ENCODE peak calls at places on chromosome 15, in six cellular contexts. Y is pancreas, P is psoas muscle, X is fibroblast of lung, E is suprapubic skin, K is PC-9. N is an unnamed sample.

GRCh38 chr15:51016615-51017014 is 78.1 kb downstream of the TNFAIP8L3 start:
- DNase-seq in Y (no peak), P (no peak), X (no peak), E (no peak), K (no peak), N (no peak)

GRCh38 chr15:95840004-95840403 is 490.5 kb upstream of the NR2F2 start:
- DNase-seq in Y (no peak), P (peak; percentile 43), X (peak; percentile 87), E (no peak), K (no peak), N (peak; percentile 16)

GRCh38 chr15:53586815-53587214 is 172.6 kb downstream of the WDR72 start:
- DNase-seq in Y (peak; percentile 73), P (no peak), X (no peak), E (no peak), K (peak; percentile 9), N (no peak)

GRCh38 chr15:98505611-98506031 is 142.7 kb upstream of the IGF1R start:
- DNase-seq in Y (no peak), P (peak; percentile 81), X (no peak), E (peak; percentile 82), K (no peak), N (peak; percentile 87)

GRCh38 chr15:88834211-88834812 is 31.1 kb downstream of the ACAN start:
- DNase-seq in Y (peak; percentile 37), P (peak; percentile 29), X (peak; percentile 13), E (no peak), K (no peak), N (peak; percentile 15)

GRCh38 chr15:99385865-99386264 is 134.6 kb downstream of the LRRC28 start:
- DNase-seq in Y (no peak), P (peak; percentile 58), X (peak; percentile 68), E (no peak), K (peak; percentile 35), N (no peak)

GRCh38 chr15:101237161-101237775 is 14.6 kb downstream of the CHSY1 start:
- DNase-seq in Y (no peak), P (no peak), X (no peak), E (no peak), K (no peak), N (peak; percentile 60)

GRCh38 chr15:86164222-86164898 is 84.7 kb downstream of the AGBL1 start:
- DNase-seq in Y (no peak), P (peak; percentile 66), X (peak; percentile 72), E (no peak), K (no peak), N (no peak)

GRCh38 chr15:61598655-61599054 is 369.6 kb upstream of the RORA start:
- DNase-seq in Y (no peak), P (no peak), X (no peak), E (no peak), K (no peak), N (no peak)

GRCh38 chr15:31502541-31503229 is 176.1 kb downstream of the KLF13 start:
- DNase-seq in Y (no peak), P (no peak), X (no peak), E (no peak), K (no peak), N (no peak)

GRCh38 chr15:62798536-62798935 is 244.0 kb upstream of the TPM1 start:
- DNase-seq in Y (no peak), P (no peak), X (no peak), E (no peak), K (no peak), N (no peak)

GRCh38 chr15:60917469-60918130 is 311.5 kb downstream of the RORA start:
- DNase-seq in Y (peak; percentile 65), P (peak; percentile 63), X (no peak), E (peak; percentile 71), K (no peak), N (no peak)

GRCh38 chr15:85402195-85402921 is 22.0 kb downstream of the AKAP13 start:
- DNase-seq in Y (no peak), P (no peak), X (peak; percentile 91), E (no peak), K (no peak), N (no peak)

GRCh38 chr15:52615302-52615701 is 46.5 kb upstream of the ARPP19 start:
- DNase-seq in Y (no peak), P (no peak), X (peak; percentile 5), E (no peak), K (no peak), N (no peak)

DNA sequence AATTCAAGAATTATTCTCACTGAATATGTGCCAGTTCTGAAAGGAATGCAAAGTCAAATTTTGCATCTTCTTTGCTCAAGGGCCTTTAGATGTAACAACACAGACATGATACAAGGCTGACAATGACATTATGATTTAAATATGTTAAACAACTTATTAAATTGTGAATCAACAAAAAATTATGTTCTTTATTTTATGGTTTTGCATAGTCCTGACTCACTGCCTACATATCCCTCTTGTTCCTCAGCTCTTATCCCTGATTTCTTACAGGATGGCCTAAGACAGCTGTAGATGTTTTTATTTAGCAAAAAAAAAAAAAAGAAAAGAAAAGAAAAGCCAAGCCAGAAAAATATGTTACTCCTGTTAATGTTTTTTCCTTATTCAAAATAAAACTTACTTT is 170.8 kb upstream of the NR2E3 start:
- DNase-seq in Y (no peak), P (no peak), X (no peak), E (no peak), K (no peak), N (no peak)
- H3K4me1 ChIP-seq in Y (no peaks in the 10 kb centered on the region), P (no peaks in the 10 kb centered on the region), X (no peaks in the 10 kb centered on the region), E (peaks cover 4% of the 10 kb centered on the region), K (no peaks in the 10 kb centered on the region), N (no peaks in the 10 kb centered on the region)

GRCh38 chr15:35437157-35437556 is 108.8 kb downstream of the DPH6 start:
- DNase-seq in Y (no peak), P (no peak), X (peak; percentile 27), E (no peak), K (no peak), N (no peak)
- TF ChIP-seq CTCF in Y (no peak), P (no peak), X (no peak), E (no peak), K (no peak), N (no peak)

GRCh38 chr15:70702584-70702983 is 60.8 kb downstream of the UACA start:
- DNase-seq in Y (no peak), P (no peak), X (no peak), E (no peak), K (no peak), N (no peak)
- H3K4me1 ChIP-seq in Y (peaks cover 26% of the 10 kb centered on the region), P (peaks cover 72% of the 10 kb centered on the region), X (peaks cover 21% of the 10 kb centered on the region), E (peaks cover 42% of the 10 kb centered on the region), K (peaks cover 13% of the 10 kb centered on the region), N (peaks cover 3% of the 10 kb centered on the region)

GRCh38 chr15:30030350-30030749 is 52.4 kb upstream of the GOLGA8J start:
- DNase-seq in Y (no peak), P (no peak), X (no peak), E (no peak), K (no peak), N (no peak)
- TF ChIP-seq CTCF in Y (no peak), P (no peak), X (no peak), E (no peak), K (peak; percentile 43), N (no peak)

DNA sequence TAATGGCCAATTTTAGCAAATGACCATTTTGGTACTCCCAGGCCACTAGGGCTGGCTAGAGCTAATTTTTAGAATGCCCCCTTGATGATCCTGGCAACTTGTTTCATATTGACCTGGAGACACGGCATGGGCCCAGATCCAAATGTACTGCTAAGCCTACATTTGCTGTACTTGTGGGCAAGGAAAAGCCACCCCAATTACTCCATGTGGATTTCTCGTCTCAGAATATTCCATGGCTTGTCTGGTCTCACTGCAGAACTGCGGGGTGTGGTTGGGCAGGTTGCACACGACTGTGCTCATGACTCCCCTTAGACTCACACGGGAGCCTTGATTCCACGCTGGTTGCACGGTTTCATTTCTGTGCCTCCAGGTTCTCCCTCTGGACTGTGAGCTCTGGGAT is 140.9 kb downstream of the RPLP1 start:
- DNase-seq in Y (no peak), P (no peak), X (no peak), E (peak; percentile 17), K (no peak), N (no peak)
- H3K4me1 ChIP-seq in Y (peaks cover 40% of the 10 kb centered on the region), P (peaks cover 33% of the 10 kb centered on the region), X (peaks cover 2% of the 10 kb centered on the region), E (peaks cover 25% of the 10 kb centered on the region), K (peaks cover 49% of the 10 kb centered on the region), N (peaks cover 38% of the 10 kb centered on the region)

GRCh38 chr15:68990755-68991500 is 23.6 kb upstream of the NOX5 start:
- DNase-seq in Y (no peak), P (no peak), X (no peak), E (no peak), K (no peak), N (no peak)
- TF ChIP-seq CTCF in Y (no peak), P (no peak), X (no peak), E (no peak), K (no peak), N (no peak)

GRCh38 chr15:66880380-66881155 is 178.5 kb downstream of the SMAD6 start:
- DNase-seq in Y (no peak), P (no peak), X (no peak), E (no peak), K (no peak), N (no peak)
- H3K4me1 ChIP-seq in Y (peaks cover 3% of the 10 kb centered on the region), P (peaks cover 40% of the 10 kb centered on the region), X (peaks cover 20% of the 10 kb centered on the region), E (peaks cover 47% of the 10 kb centered on the region), K (peaks cover 29% of the 10 kb centered on the region), N (peaks cover 34% of the 10 kb centered on the region)

GRCh38 chr15:48643236-48643635 is 2.3 kb downstream of the FBN1 start:
- DNase-seq in Y (no peak), P (no peak), X (no peak), E (no peak), K (no peak), N (no peak)

GRCh38 chr15:48643776-48644497 is 1.6 kb downstream of the FBN1 start:
- DNase-seq in Y (no peak), P (no peak), X (peak; percentile 26), E (no peak), K (no peak), N (no peak)

GRCh38 chr15:48638966-48639365 is 6.5 kb downstream of the FBN1 start:
- DNase-seq in Y (no peak), P (no peak), X (peak; percentile 48), E (no peak), K (no peak), N (no peak)

GRCh38 chr15:48642795-48643194 is 2.7 kb downstream of the FBN1 start:
- DNase-seq in Y (no peak), P (no peak), X (no peak), E (no peak), K (no peak), N (no peak)

GRCh38 chr15:48641416-48641815 is 4.1 kb downstream of the FBN1 start:
- DNase-seq in Y (no peak), P (no peak), X (no peak), E (no peak), K (no peak), N (no peak)
- TF ChIP-seq CTCF in Y (no peak), P (no peak), X (peak; percentile 53), E (no peak), K (no peak), N (peak; percentile 26)

GRCh38 chr15:67937153-67937761 is 97.4 kb upstream of the RNU6-1 start:
- DNase-seq in Y (no peak), P (no peak), X (no peak), E (no peak), K (peak; percentile 38), N (no peak)

GRCh38 chr15:67931861-67932260 is 92.0 kb upstream of the RNU6-1 start:
- DNase-seq in Y (no peak), P (no peak), X (peak; percentile 44), E (no peak), K (no peak), N (no peak)

GRCh38 chr15:67930720-67931119 is 90.9 kb upstream of the RNU6-1 start:
- DNase-seq in Y (no peak), P (no peak), X (no peak), E (no peak), K (no peak), N (no peak)

GRCh38 chr15:67940324-67940719 is 100.5 kb upstream of the RNU6-1 start:
- DNase-seq in Y (no peak), P (no peak), X (no peak), E (no peak), K (no peak), N (no peak)

GRCh38 chr15:67935244-67935643 is 95.4 kb upstream of the RNU6-1 start:
- DNase-seq in Y (no peak), P (no peak), X (no peak), E (no peak), K (no peak), N (no peak)
- H3K4me1 ChIP-seq in Y (no peaks in the 10 kb centered on the region), P (no peaks in the 10 kb centered on the region), X (no peaks in the 10 kb centered on the region), E (peaks cover 4% of the 10 kb centered on the region), K (peaks cover 7% of the 10 kb centered on the region), N (no peaks in the 10 kb centered on the region)